ENCODE peak calls at places on chromosomes 3 and 15, in seven cellular contexts. L, G, T, V, S, X and Y are unnamed samples.

GRCh38 chr3:179071161-179071568 is 444 bp downstream of the ZMAT3 start:
- DNase-seq in L (no peak), G (no peak), T (no peak), V (no peak), S (peak; percentile 71), X (peak; percentile 25), Y (no peak)

GRCh38 chr15:40695469-40695910 is 516 bp downstream of the RAD51 start:
- DNase-seq in L (no peak), G (no peak), T (no peak), V (no peak), S (peak; percentile 37), X (no peak), Y (no peak)

GRCh38 chr15:89132611-89133242 is 44.5 kb downstream of the ABHD2 start:
- DNase-seq in L (no peak), G (no peak), T (no peak), V (no peak), S (no peak), X (no peak), Y (no peak)

GRCh38 chr15:92672102-92672501 is 16.5 kb upstream of the FAM174B start:
- DNase-seq in L (no peak), G (no peak), T (no peak), V (peak; percentile 46), S (no peak), X (no peak), Y (no peak)

GRCh38 chr15:89492111-89492641 is 4.2 kb downstream of the RHCG start:
- DNase-seq in L (peak; percentile 72), G (peak; percentile 65), T (no peak), V (peak; percentile 74), S (no peak), X (no peak), Y (no peak)

GRCh38 chr15:45166792-45167630 is 20.8 kb downstream of the SHF start:
- DNase-seq in L (peak; percentile 82), G (peak; percentile 85), T (peak; percentile 94), V (peak; percentile 91), S (peak; percentile 83), X (peak; percentile 59), Y (peak; percentile 71)

GRCh38 chr3:183298708-183299153 is 45.7 kb downstream of the B3GNT5 start:
- DNase-seq in L (peak; percentile 59), G (peak; percentile 13), T (peak; percentile 83), V (peak; percentile 62), S (peak; percentile 94), X (peak; percentile 95), Y (no peak)

GRCh38 chr3:160038862-160039562 is 50.4 kb downstream of the IL12A start:
- DNase-seq in L (peak; percentile 52), G (peak; percentile 73), T (no peak), V (peak; percentile 71), S (peak; percentile 38), X (no peak), Y (no peak)

GRCh38 chr3:72505539-72506430 is 342.5 kb downstream of the SHQ1 start:
- DNase-seq in L (no peak), G (no peak), T (no peak), V (no peak), S (no peak), X (no peak), Y (no peak)

GRCh38 chr3:196948442-196949365 is 6.4 kb upstream of the NCBP2 start:
- DNase-seq in L (peak; percentile 89), G (no peak), T (no peak), V (no peak), S (no peak), X (no peak), Y (no peak)

GRCh38 chr3:72273615-72274014 is 488.7 kb upstream of the PROK2 start:
- DNase-seq in L (peak; percentile 95), G (peak; percentile 59), T (no peak), V (peak; percentile 58), S (peak; percentile 97), X (peak; percentile 87), Y (no peak)

GRCh38 chr3:119492810-119493209 is 5.5 kb upstream of the TIMMDC1 start:
- DNase-seq in L (no peak), G (no peak), T (no peak), V (no peak), S (no peak), X (no peak), Y (no peak)

GRCh38 chr15:75232252-75232813 is 25.8 kb upstream of the GOLGA6C start:
- DNase-seq in L (no peak), G (no peak), T (no peak), V (no peak), S (no peak), X (no peak), Y (no peak)

GRCh38 chr3:37937156-37937555 is 53.4 kb upstream of the VILL start:
- DNase-seq in L (no peak), G (no peak), T (no peak), V (no peak), S (no peak), X (no peak), Y (no peak)